ENCODE peak calls at places on chromosomes 3 and 15, in four cellular contexts. B, X, E and A are unnamed samples.

GRCh38 chr3:60114191-60114590 is 1064.4 kb upstream of the CFAP20DC start:
- DNase-seq in E (no peak), B (no peak), X (no peak), A (no peak)

GRCh38 chr3:178289544-178290160 is 246.6 kb upstream of the KCNMB2 start:
- DNase-seq in B (peak), E (no peak), X (no peak), A (no peak)

GRCh38 chr3:112115806-112116383 is 17.2 kb downstream of the GCSAM start:
- DNase-seq in E (no peak), B (no peak), X (no peak), A (no peak)

GRCh38 chr3:151580592-151580991 is 119.7 kb upstream of the IGSF10 start:
- DNase-seq in X (peak), E (no peak), B (no peak), A (no peak)

GRCh38 chr15:34651962-34652725 is 68.7 kb upstream of the GOLGA8B start:
- DNase-seq in B (no peak), E (no peak), X (no peak), A (no peak)

GRCh38 chr3:169365993-169366915 is 297.3 kb downstream of the MECOM start:
- DNase-seq in X (no peak), E (no peak), B (no peak), A (no peak)

GRCh38 chr15:27438403-27439375 is 467.7 kb downstream of the GABRG3 start:
- DNase-seq in E (no peak), B (no peak), X (no peak), A (no peak)

GRCh38 chr15:70974004-70974832 is 81.6 kb downstream of the LRRC49 start:
- DNase-seq in X (peak), B (no peak), E (no peak), A (no peak)

GRCh38 chr3:45134758-45135521 is 11.2 kb downstream of the CDCP1 start:
- DNase-seq in X (no peak), E (no peak), B (no peak), A (no peak)

DNA sequence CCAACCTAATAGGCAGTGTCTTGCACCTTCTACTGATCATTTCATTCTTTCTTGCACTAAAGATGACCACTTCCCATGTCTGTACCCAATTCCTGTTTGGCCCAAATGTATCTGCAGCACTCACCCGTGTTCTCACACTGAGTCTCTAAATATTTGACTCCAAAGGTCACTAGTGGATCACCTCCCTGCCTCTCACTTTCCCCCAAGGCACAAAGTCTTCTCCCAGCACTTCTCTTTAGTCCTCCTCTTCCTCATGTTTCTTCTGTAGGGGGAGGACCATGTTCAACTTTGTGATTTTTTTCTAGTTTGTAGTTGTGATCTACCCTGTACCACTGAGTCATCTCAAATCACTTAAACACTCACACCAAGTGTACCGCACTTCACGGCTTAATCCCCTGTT is 13.9 kb downstream of the NR1I2 start:
- DNase-seq in X (no peak), E (no peak), B (no peak), A (no peak)
- H3K27ac ChIP-seq in X (no peak), E (no peak), B (no peak), A (no peak)

GRCh38 chr3:32903953-32904352 is 47.5 kb upstream of the CCR4 start:
- DNase-seq in E (no peak), B (no peak), X (no peak), A (no peak)

GRCh38 chr3:32899265-32899664 is 52.2 kb upstream of the CCR4 start:
- DNase-seq in X (no peak), E (no peak), B (no peak), A (no peak)

GRCh38 chr3:32897981-32898623 is 53.3 kb upstream of the CCR4 start:
- DNase-seq in B (no peak), X (no peak), E (no peak), A (no peak)

GRCh38 chr3:32897202-32897601 is 54.2 kb upstream of the CCR4 start:
- DNase-seq in B (no peak), X (no peak), E (no peak), A (no peak)

DNA sequence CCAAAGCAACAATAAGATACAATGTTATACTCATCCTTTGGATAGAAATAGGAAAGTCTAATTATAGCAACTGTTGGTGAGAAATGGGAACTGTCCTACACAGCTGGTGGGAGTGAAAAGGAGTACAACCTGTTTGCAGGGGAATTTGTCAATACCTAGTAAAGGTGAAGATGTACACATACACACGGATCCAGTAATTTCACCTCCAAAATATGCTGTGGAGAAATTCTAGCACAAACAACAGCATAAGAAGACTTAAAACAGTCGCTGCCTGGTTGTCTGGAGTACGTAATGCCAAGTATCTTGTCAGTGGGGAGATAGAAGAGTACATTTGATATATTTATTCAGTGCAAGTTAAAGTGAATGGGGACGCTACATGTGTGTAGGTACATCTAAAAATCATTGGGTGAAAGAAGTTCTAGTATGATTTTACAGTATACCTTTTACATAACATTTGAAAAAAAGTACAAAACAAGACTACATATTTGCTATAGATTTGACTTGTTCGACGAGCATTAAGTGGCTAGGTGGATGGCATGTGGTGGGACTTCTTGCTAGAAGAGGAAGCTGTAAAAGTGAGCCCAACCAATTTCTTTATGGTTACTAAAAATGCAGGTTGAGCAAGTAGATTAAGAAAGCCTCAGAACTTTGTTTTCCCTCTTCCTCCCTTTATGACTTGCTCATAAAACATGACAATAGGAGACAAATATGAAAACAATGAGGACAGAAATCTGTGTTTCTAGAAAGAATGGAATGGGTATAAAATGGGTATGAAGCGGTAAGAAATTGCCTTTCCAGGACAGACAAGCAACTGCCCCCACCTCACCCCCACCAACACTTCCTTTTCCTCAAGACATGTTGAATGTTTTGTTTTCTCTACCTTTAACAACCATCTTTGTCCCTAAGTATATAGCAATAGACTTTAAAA is 50.2 kb upstream of the CCR4 start:
- DNase-seq in B (no peak), X (no peak), E (no peak), A (no peak)
- H3K27ac ChIP-seq in B (no peak), X (no peak), E (no peak), A (no peak)

GRCh38 chr3:36937492-36937891 is 7.4 kb downstream of the TRANK1 start:
- DNase-seq in X (no peak), B (no peak), E (no peak), A (no peak)

GRCh38 chr3:36928220-36928619 is 16.6 kb downstream of the TRANK1 start:
- DNase-seq in X (no peak), B (no peak), E (no peak), A (no peak)

GRCh38 chr3:36932979-36933378 is 11.9 kb downstream of the TRANK1 start:
- DNase-seq in E (no peak), B (no peak), X (no peak), A (no peak)

DNA sequence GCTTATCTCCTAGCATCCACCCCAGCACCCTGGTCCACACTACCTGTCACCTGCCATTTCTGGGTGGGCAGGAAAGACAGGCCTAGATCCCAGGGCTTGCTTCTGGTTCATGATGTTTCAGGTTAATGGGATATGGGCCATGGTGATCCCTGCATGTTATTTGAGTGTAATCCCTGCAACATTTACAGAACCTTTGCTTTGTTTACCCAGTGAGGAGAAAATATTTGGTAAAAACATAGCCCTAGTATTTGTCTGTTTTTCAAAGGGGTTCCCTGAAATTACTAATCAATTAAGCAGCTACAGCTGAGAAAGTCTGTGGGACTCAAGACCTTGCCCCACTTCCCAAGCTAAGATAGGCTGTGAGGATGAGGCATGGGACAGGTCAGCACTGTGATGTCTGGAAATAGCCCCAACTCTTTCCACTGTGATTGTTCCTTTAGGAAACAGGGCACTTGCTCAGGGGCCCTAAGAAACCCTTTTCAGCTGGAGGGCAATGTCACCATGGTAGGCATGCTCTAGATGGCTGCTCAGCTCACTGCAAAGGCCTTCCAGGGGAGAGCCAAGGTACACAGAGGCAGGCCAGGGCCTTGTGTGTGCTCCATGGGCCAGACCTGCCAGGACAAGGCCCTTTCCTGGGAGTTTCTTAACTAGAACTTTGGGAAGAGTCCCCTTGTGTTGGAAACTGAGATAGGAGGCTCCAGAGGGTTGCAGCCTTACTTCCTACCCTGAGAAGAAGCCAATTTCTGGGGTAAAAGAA is 11.1 kb downstream of the TRANK1 start:
- DNase-seq in X (no peak), B (no peak), E (no peak), A (no peak)
- H3K27ac ChIP-seq in X (peak), B (no peak), E (no peak), A (no peak)

DNA sequence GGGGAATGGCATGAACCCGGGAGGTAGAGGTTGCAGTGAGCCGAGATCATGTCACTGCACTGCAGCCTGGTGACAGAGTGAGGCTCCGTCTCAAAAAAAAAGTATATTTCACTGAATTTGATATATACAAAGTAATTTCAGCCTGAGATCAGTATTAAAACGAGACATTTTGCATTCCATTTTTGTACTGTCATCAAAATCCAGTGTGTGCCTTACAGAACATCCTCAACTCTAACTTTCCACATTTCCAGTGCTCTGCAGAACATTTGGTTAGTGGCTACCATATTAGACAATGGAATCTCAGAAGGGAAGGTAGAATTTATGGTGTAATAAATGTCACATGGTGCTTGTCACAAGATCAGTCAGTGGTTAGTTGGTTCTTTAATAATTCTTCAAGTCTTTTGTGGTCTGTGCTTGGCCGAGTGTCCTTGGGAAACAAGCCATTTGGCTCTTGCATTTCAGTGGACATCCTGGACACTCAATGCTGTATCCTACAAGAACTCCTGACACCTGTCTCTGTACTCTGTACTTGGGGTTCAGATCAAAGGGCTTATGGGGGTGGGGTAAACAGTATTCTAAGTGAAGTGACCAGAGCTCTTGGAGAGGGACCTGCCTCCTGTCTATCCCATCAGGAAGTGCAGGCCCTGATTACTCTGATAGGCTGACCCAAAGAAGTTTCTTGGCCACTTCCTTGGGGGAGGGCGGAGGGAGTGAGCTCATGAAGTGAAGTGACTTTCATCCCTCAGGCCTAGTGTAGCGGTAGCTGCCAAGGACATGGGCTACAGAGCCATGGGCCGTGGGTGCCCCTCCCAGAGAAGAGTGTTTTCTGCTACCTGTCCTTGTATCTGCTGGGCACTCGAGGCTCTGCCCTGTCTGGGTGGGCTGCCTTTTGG is 3.7 kb downstream of the ACVR2B start:
- DNase-seq in E (no peak), X (no peak), B (no peak), A (no peak)
- H3K27ac ChIP-seq in E (no peak), X (no peak), B (no peak), A (no peak)

GRCh38 chr3:171326717-171327440 is 133.3 kb downstream of the TNIK start:
- DNase-seq in B (no peak), E (no peak), X (no peak), A (no peak)

GRCh38 chr3:171321241-171321640 is 139.0 kb downstream of the TNIK start:
- DNase-seq in B (no peak), X (no peak), E (no peak), A (no peak)

GRCh38 chr3:171320721-171321120 is 139.5 kb downstream of the TNIK start:
- DNase-seq in B (no peak), X (no peak), E (no peak), A (no peak)

GRCh38 chr3:171321959-171322358 is 138.2 kb downstream of the TNIK start:
- DNase-seq in E (no peak), X (no peak), B (no peak), A (no peak)

DNA sequence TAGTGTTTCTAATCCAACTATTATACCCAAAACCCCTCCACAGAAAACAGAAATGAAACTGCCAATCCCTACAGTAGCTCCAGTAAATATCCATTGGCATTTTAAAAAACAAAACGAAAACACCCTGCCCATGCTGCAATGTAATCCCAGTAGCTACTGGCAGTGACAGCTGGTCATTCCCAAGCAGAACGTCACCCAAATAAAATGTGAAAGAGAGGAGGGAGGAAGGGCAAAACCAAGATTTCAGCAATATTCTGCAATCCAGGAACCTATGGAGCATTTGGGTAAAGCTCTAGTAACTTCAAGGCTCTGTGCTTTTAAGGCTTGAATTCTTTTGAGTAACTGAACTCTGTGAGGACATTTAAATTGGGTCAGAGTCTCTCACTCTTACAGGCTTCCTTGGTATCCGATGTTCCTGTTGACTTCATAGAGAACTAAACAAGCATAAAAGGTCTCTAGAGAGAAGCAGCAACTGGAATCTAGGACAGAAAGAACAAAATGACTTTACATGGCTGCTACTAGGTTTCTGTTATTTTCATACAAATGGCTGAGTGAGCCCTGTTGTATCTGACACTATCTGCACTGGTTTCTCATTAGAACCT is 136.2 kb downstream of the TNIK start:
- DNase-seq in B (no peak), E (no peak), X (no peak), A (no peak)
- H3K27ac ChIP-seq in B (peak), E (peak), X (no peak), A (peak)